ENCODE peak calls at places on chromosome 14, in ten cellular contexts. U is H7; Y is spleen; C is aorta; G is GM12878; Q is neural progenitor cell; X is foreskin fibroblast; W is CD4-positive, alpha-beta memory T cell; L is A549; H is GM23338. N is an unnamed sample.

GRCh38 chr14:90388437-90388836 is 8.4 kb upstream of the CALM1 start:
- DNase-seq in U (peak; percentile 62), Y (no peak), C (no peak), G (no peak), Q (peak; percentile 60), X (peak; percentile 87), W (no peak), L (peak; percentile 52), H (peak; percentile 74), N (no peak)

GRCh38 chr14:52377940-52378339 is 63.8 kb downstream of the PTGER2 start:
- DNase-seq in U (no peak), Y (no peak), C (no peak), G (no peak), Q (peak; percentile 6), X (no peak), W (no peak), L (no peak), H (peak; percentile 57), N (peak; percentile 31)

GRCh38 chr14:30681752-30682355 is 59.7 kb downstream of the SCFD1 start:
- DNase-seq in U (peak; percentile 16), Y (no peak), C (no peak), G (no peak), Q (no peak), X (peak; percentile 22), W (no peak), L (peak; percentile 8), H (peak; percentile 61), N (no peak)

GRCh38 chr14:69117020-69117767 is 35.7 kb downstream of the DCAF5 start:
- DNase-seq in U (no peak), Y (no peak), C (no peak), G (no peak), Q (no peak), X (no peak), W (peak; percentile 7), L (no peak), H (no peak), N (peak; percentile 35)

GRCh38 chr14:61284001-61284400 is 2.9 kb upstream of the TMEM30B start:
- DNase-seq in U (no peak), Y (no peak), C (no peak), G (no peak), Q (no peak), X (no peak), W (no peak), L (no peak), H (no peak), N (peak; percentile 41)

GRCh38 chr14:63952933-63953437 is 100.2 kb downstream of the SYNE2 start:
- DNase-seq in U (no peak), Y (no peak), C (no peak), G (no peak), Q (no peak), X (peak; percentile 36), W (no peak), L (no peak), H (no peak), N (no peak)

GRCh38 chr14:71113376-71113775 is 206.1 kb downstream of the PCNX1 start:
- DNase-seq in U (no peak), Y (no peak), C (no peak), G (no peak), Q (no peak), X (peak; percentile 55), W (no peak), L (no peak), H (no peak), N (no peak)

GRCh38 chr14:22837750-22838538 is 1.6 kb downstream of the MMP14 start:
- DNase-seq in U (peak; percentile 81), Y (peak; percentile 66), C (peak; percentile 79), G (no peak), Q (no peak), X (peak; percentile 79), W (no peak), L (no peak), H (peak; percentile 71), N (no peak)

DNA sequence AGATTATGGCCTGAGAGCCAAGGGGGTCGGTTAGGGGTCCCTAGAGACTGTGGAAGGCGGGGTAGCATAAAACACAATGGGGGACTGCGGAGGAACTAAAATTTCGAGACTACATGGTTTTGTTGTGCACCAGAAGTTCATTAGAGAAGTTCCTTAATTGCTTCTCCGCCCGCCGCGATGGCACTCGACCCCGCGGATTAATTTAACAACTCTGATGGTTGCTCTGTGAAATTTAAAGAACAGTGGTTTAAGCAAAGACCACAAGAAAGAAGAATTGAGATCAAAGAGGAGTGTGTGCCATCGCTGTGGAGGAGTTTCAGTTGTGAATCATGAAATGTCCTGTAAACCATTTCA is 1.4 kb upstream of the CCDC88C start:
- DNase-seq in U (no peak), Y (no peak), C (no peak), G (no peak), Q (no peak), X (no peak), W (peak; percentile 82), L (no peak), H (no peak), N (peak; percentile 91)
- H3K4me3 ChIP-seq in U (no peak overlapping the region), Y (no peak overlapping the region), C (no peak overlapping the region), G (no peak overlapping the region), Q (no peak overlapping the region), X (no peak overlapping the region), W (peak overlapping the region; percentile 46), L (no peak overlapping the region), H (no peak overlapping the region), N (peak overlapping the region; percentile 48)

GRCh38 chr14:99611639-99612038 is 7.6 kb upstream of the CCDC85C start:
- DNase-seq in U (no peak), Y (no peak), C (no peak), G (no peak), Q (no peak), X (no peak), W (no peak), L (no peak), H (no peak), N (no peak)

GRCh38 chr14:99608591-99608990 is 4.6 kb upstream of the CCDC85C start:
- DNase-seq in U (no peak), Y (no peak), C (no peak), G (no peak), Q (no peak), X (no peak), W (no peak), L (no peak), H (no peak), N (no peak)

GRCh38 chr14:99606359-99606758 is 2.4 kb upstream of the CCDC85C start:
- DNase-seq in U (no peak), Y (no peak), C (no peak), G (no peak), Q (no peak), X (no peak), W (no peak), L (no peak), H (no peak), N (no peak)

GRCh38 chr14:99612065-99612736 is 8.2 kb upstream of the CCDC85C start:
- DNase-seq in U (no peak), Y (no peak), C (no peak), G (no peak), Q (no peak), X (no peak), W (no peak), L (no peak), H (no peak), N (no peak)

DNA sequence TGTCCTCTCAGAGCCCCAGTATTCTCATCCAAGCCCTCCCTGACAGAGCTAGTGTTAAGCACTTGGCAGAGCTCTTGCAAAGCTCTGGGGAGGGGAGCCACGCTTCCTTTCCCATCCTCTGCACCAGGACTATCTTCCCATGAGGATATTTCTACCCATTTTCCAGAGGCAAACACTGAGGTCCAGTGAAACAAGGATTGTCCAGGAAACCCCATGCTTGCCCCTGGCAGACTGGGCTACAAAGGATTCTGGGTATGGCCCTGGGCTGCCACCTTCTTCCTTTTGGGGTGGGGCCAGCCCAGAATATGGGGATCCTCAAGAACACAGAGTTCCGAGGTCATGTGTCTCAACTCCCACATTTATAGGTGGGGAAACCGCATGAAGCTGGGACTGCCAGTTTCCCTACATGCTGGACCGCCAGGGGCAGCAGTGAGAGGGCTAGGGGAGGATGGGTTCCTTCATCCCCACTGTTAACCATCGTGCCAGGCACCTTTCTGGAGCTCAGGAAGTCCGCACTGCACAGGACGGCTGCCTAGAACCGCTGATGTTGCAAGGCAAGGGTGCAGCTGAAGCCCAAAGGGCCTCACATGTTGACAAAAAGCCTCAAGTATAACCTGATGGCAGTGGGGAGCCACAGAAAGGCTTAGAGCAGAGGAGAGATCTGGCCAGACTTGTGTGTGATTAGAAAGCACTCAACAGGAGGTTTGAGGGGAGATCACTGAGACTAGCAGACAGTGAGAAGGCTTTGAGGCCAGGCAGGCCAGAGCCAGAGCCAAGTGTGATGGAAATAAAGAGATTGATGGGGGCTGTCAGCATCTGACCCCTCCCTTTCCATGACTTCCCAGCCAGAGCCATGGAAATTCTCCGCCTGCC is 5.5 kb upstream of the CCDC85C start:
- DNase-seq in U (peak; percentile 79), Y (no peak), C (no peak), G (no peak), Q (no peak), X (no peak), W (no peak), L (peak; percentile 68), H (no peak), N (peak; percentile 21)
- H3K4me3 ChIP-seq in U (no peak overlapping the region), Y (no peak overlapping the region), C (no peak overlapping the region), G (no peak overlapping the region), Q (no peak overlapping the region), X (no peak overlapping the region), W (no peak overlapping the region), L (no peak overlapping the region), H (no peak overlapping the region), N (no peak overlapping the region)

GRCh38 chr14:28767239-28767850 is 758 bp downstream of the FOXG1 start:
- DNase-seq in U (peak; percentile 68), Y (no peak), C (no peak), G (no peak), Q (no peak), X (no peak), W (no peak), L (no peak), H (no peak), N (no peak)

GRCh38 chr14:28766505-28767238 is at the start of gene FOXG1:
- DNase-seq in U (peak; percentile 98), Y (no peak), C (no peak), G (no peak), Q (peak; percentile 86), X (peak; percentile 73), W (no peak), L (no peak), H (peak; percentile 88), N (no peak)

GRCh38 chr14:28768549-28768870 is 1.9 kb downstream of the FOXG1 start:
- DNase-seq in U (no peak), Y (no peak), C (no peak), G (no peak), Q (no peak), X (no peak), W (no peak), L (no peak), H (no peak), N (no peak)

GRCh38 chr14:28769358-28769757 is 2.8 kb downstream of the FOXG1 start:
- DNase-seq in U (no peak), Y (no peak), C (no peak), G (no peak), Q (no peak), X (no peak), W (no peak), L (no peak), H (no peak), N (no peak)

DNA sequence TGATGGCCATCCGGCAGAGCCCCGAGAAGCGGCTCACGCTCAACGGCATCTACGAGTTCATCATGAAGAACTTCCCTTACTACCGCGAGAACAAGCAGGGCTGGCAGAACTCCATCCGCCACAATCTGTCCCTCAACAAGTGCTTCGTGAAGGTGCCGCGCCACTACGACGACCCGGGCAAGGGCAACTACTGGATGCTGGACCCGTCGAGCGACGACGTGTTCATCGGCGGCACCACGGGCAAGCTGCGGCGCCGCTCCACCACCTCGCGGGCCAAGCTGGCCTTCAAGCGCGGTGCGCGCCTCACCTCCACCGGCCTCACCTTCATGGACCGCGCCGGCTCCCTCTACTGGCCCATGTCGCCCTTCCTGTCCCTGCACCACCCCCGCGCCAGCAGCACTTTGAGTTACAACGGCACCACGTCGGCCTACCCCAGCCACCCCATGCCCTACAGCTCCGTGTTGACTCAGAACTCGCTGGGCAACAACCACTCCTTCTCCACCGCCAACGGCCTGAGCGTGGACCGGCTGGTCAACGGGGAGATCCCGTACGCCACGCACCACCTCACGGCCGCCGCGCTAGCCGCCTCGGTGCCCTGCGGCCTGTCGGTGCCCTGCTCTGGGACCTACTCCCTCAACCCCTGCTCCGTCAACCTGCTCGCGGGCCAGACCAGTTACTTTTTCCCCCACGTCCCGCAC is 1.4 kb downstream of the FOXG1 start:
- DNase-seq in U (peak; percentile 90), Y (no peak), C (no peak), G (no peak), Q (peak; percentile 78), X (peak; percentile 26), W (no peak), L (no peak), H (peak; percentile 94), N (no peak)
- H3K4me3 ChIP-seq in U (peak overlapping the region; percentile 22), Y (no peak overlapping the region), C (no peak overlapping the region), G (no peak overlapping the region), Q (peak overlapping the region; percentile 36), X (no peak overlapping the region), W (no peak overlapping the region), L (no peak overlapping the region), H (peak overlapping the region; percentile 52), N (no peak overlapping the region)

DNA sequence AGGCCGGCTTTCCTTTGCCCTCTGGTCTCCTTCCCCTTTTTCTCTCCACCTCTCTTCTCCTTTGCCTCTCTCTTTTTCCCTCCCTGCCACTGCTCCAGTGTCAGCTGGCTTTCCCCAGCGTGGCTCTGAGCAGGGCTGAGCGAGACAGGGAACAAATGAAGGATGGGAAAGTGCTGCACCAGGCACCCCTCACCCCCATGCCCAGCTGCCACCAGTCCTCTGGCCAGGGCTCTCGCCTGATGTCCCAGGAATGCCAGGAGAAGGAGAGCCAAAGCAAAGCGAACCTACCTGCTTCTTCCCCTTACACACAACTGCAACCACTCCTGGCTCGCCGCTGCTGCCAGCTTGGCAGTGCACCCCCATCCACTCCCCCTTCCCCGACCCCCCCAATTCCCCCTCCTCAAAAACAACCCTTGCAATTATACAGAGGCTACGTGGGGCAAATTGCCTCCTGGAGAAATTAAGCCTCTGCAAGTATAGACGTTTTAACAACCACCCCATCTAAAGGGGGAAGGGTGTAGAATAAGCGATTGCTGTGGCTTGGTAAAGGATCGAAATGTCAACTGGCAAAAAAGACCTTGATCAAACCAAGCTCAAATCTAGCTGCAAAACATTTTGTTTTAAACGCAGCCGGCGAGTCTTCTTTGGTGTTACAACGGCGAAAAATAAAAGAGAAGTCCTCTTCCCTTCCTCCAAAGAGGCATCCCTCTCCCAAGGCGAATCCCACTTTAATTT is 3.1 kb downstream of the BCL11B start:
- DNase-seq in U (peak; percentile 64), Y (no peak), C (no peak), G (no peak), Q (peak; percentile 32), X (no peak), W (no peak), L (no peak), H (peak; percentile 42), N (no peak)
- H3K4me3 ChIP-seq in U (peak overlapping the region; percentile 78), Y (no peak overlapping the region), C (no peak overlapping the region), G (no peak overlapping the region), Q (peak overlapping the region; percentile 75), X (no peak overlapping the region), W (peak overlapping the region; percentile 91), L (no peak overlapping the region), H (peak overlapping the region; percentile 79), N (peak overlapping the region; percentile 84)